ENCODE peak calls at places on chromosomes 4 and X, in eight cellular contexts. One of them, this sample, is unnamed.
A peak's percentile ranks its signal among the peaks of the same experiment; 100 is the strongest.

GRCh38 chrX:39982927-39983326 is 114.8 kb downstream of the BCOR start:
- DNase-seq in SJSA1: no peak
- DNase-seq in OCI-LY7: no peak
- DNase-seq in BJ: no peak
- DNase-seq in right atrium auricular region: no peak
- DNase-seq in CD8-positive, alpha-beta memory T cell: no peak
- DNase-seq in Caco-2: no peak
- DNase-seq in CD8-positive, alpha-beta T cell: no peak
- DNase-seq in this sample: peak; percentile 39

GRCh38 chr4:25001499-25001898 is 29.2 kb downstream of the LGI2 start:
- DNase-seq in SJSA1: no peak
- DNase-seq in OCI-LY7: no peak
- DNase-seq in BJ: no peak
- DNase-seq in right atrium auricular region: no peak
- DNase-seq in CD8-positive, alpha-beta memory T cell: no peak
- DNase-seq in Caco-2: no peak
- DNase-seq in CD8-positive, alpha-beta T cell: no peak
- DNase-seq in this sample: no peak

GRCh38 chrX:9466115-9466495 is 1.2 kb downstream of the TBL1X start:
- DNase-seq in SJSA1: no peak
- DNase-seq in OCI-LY7: peak; percentile 11
- DNase-seq in BJ: no peak
- DNase-seq in right atrium auricular region: peak; percentile 67
- DNase-seq in CD8-positive, alpha-beta memory T cell: no peak
- DNase-seq in Caco-2: peak; percentile 39
- DNase-seq in CD8-positive, alpha-beta T cell: peak; percentile 10
- DNase-seq in this sample: peak; percentile 29

GRCh38 chr4:186726440-186727148 is 2.9 kb upstream of the FAT1 start:
- DNase-seq in SJSA1: peak; percentile 87
- DNase-seq in OCI-LY7: no peak
- DNase-seq in BJ: no peak
- DNase-seq in right atrium auricular region: no peak
- DNase-seq in CD8-positive, alpha-beta memory T cell: no peak
- DNase-seq in Caco-2: peak; percentile 72
- DNase-seq in CD8-positive, alpha-beta T cell: no peak
- DNase-seq in this sample: peak; percentile 76

GRCh38 chrX:38313190-38313589 is 14.1 kb downstream of the RPGR start:
- DNase-seq in SJSA1: no peak
- DNase-seq in OCI-LY7: no peak
- DNase-seq in BJ: no peak
- DNase-seq in right atrium auricular region: no peak
- DNase-seq in CD8-positive, alpha-beta memory T cell: no peak
- DNase-seq in Caco-2: no peak
- DNase-seq in CD8-positive, alpha-beta T cell: no peak
- DNase-seq in this sample: no peak

GRCh38 chrX:150150780-150151125 is 212.4 kb upstream of the MAMLD1 start:
- DNase-seq in SJSA1: no peak
- DNase-seq in OCI-LY7: no peak
- DNase-seq in BJ: no peak
- DNase-seq in right atrium auricular region: no peak
- DNase-seq in CD8-positive, alpha-beta memory T cell: no peak
- DNase-seq in Caco-2: no peak
- DNase-seq in CD8-positive, alpha-beta T cell: no peak
- DNase-seq in this sample: no peak

GRCh38 chr4:126264839-126265238 is 950.1 kb downstream of the FAT4 start:
- DNase-seq in SJSA1: no peak
- DNase-seq in OCI-LY7: no peak
- DNase-seq in BJ: no peak
- DNase-seq in right atrium auricular region: no peak
- DNase-seq in CD8-positive, alpha-beta memory T cell: no peak
- DNase-seq in Caco-2: no peak
- DNase-seq in CD8-positive, alpha-beta T cell: no peak
- DNase-seq in this sample: no peak

GRCh38 chr4:104411501-104411900 is 83.2 kb downstream of the CXXC4 start:
- DNase-seq in SJSA1: no peak
- DNase-seq in OCI-LY7: no peak
- DNase-seq in BJ: no peak
- DNase-seq in right atrium auricular region: no peak
- DNase-seq in CD8-positive, alpha-beta memory T cell: no peak
- DNase-seq in Caco-2: no peak
- DNase-seq in CD8-positive, alpha-beta T cell: no peak
- DNase-seq in this sample: no peak

GRCh38 chr4:163542275-163542674 is 47.8 kb downstream of the TMA16 start:
- DNase-seq in SJSA1: peak; percentile 42
- DNase-seq in OCI-LY7: no peak
- DNase-seq in BJ: no peak
- DNase-seq in right atrium auricular region: no peak
- DNase-seq in CD8-positive, alpha-beta memory T cell: no peak
- DNase-seq in Caco-2: no peak
- DNase-seq in CD8-positive, alpha-beta T cell: no peak
- DNase-seq in this sample: no peak

GRCh38 chrX:40169193-40170086 is 71.7 kb upstream of the BCOR start:
- DNase-seq in SJSA1: peak; percentile 84
- DNase-seq in OCI-LY7: peak; percentile 92
- DNase-seq in BJ: no peak
- DNase-seq in right atrium auricular region: no peak
- DNase-seq in CD8-positive, alpha-beta memory T cell: peak; percentile 76
- DNase-seq in Caco-2: peak; percentile 68
- DNase-seq in CD8-positive, alpha-beta T cell: peak; percentile 81
- DNase-seq in this sample: peak; percentile 40

GRCh38 chr4:186137193-186137792 is 32.8 kb downstream of the FAM149A start:
- DNase-seq in SJSA1: no peak
- DNase-seq in OCI-LY7: peak; percentile 33
- DNase-seq in BJ: no peak
- DNase-seq in right atrium auricular region: no peak
- DNase-seq in CD8-positive, alpha-beta memory T cell: no peak
- DNase-seq in Caco-2: no peak
- DNase-seq in CD8-positive, alpha-beta T cell: no peak
- DNase-seq in this sample: no peak

GRCh38 chr4:168795346-168795745 is 214.7 kb downstream of the CBR4 start:
- DNase-seq in SJSA1: no peak
- DNase-seq in OCI-LY7: no peak
- DNase-seq in BJ: no peak
- DNase-seq in right atrium auricular region: no peak
- DNase-seq in CD8-positive, alpha-beta memory T cell: no peak
- DNase-seq in Caco-2: no peak
- DNase-seq in CD8-positive, alpha-beta T cell: no peak
- DNase-seq in this sample: no peak

GRCh38 chr4:128275351-128275750 is 12.3 kb downstream of the PGRMC2 start:
- DNase-seq in SJSA1: no peak
- DNase-seq in OCI-LY7: no peak
- DNase-seq in BJ: no peak
- DNase-seq in right atrium auricular region: no peak
- DNase-seq in CD8-positive, alpha-beta memory T cell: no peak
- DNase-seq in Caco-2: no peak
- DNase-seq in CD8-positive, alpha-beta T cell: no peak
- DNase-seq in this sample: no peak

GRCh38 chr4:73152893-73153292 is 83.4 kb upstream of the COX18 start:
- DNase-seq in SJSA1: no peak
- DNase-seq in OCI-LY7: no peak
- DNase-seq in BJ: no peak
- DNase-seq in right atrium auricular region: no peak
- DNase-seq in CD8-positive, alpha-beta memory T cell: no peak
- DNase-seq in Caco-2: no peak
- DNase-seq in CD8-positive, alpha-beta T cell: no peak
- DNase-seq in this sample: no peak

GRCh38 chr4:73161527-73162185 is 92.1 kb upstream of the COX18 start:
- DNase-seq in SJSA1: no peak
- DNase-seq in OCI-LY7: no peak
- DNase-seq in BJ: no peak
- DNase-seq in right atrium auricular region: no peak
- DNase-seq in CD8-positive, alpha-beta memory T cell: no peak
- DNase-seq in Caco-2: no peak
- DNase-seq in CD8-positive, alpha-beta T cell: no peak
- DNase-seq in this sample: no peak

GRCh38 chr4:73156394-73156793 is 86.9 kb upstream of the COX18 start:
- DNase-seq in SJSA1: no peak
- DNase-seq in OCI-LY7: no peak
- DNase-seq in BJ: no peak
- DNase-seq in right atrium auricular region: no peak
- DNase-seq in CD8-positive, alpha-beta memory T cell: no peak
- DNase-seq in Caco-2: no peak
- DNase-seq in CD8-positive, alpha-beta T cell: no peak
- DNase-seq in this sample: no peak
- H3K36me3 ChIP-seq in SJSA1: peaks cover 61% of the 10 kb centered on the region
- H3K36me3 ChIP-seq in OCI-LY7: peaks cover 88% of the 10 kb centered on the region
- H3K36me3 ChIP-seq in BJ: peaks cover 4% of the 10 kb centered on the region
- H3K36me3 ChIP-seq in right atrium auricular region: peaks cover 40% of the 10 kb centered on the region
- H3K36me3 ChIP-seq in CD8-positive, alpha-beta memory T cell: peaks cover 24% of the 10 kb centered on the region
- H3K36me3 ChIP-seq in Caco-2: peaks cover 2% of the 10 kb centered on the region
- H3K36me3 ChIP-seq in CD8-positive, alpha-beta T cell: peaks cover 3% of the 10 kb centered on the region
- H3K36me3 ChIP-seq in this sample: peaks cover 2% of the 10 kb centered on the region

DNA sequence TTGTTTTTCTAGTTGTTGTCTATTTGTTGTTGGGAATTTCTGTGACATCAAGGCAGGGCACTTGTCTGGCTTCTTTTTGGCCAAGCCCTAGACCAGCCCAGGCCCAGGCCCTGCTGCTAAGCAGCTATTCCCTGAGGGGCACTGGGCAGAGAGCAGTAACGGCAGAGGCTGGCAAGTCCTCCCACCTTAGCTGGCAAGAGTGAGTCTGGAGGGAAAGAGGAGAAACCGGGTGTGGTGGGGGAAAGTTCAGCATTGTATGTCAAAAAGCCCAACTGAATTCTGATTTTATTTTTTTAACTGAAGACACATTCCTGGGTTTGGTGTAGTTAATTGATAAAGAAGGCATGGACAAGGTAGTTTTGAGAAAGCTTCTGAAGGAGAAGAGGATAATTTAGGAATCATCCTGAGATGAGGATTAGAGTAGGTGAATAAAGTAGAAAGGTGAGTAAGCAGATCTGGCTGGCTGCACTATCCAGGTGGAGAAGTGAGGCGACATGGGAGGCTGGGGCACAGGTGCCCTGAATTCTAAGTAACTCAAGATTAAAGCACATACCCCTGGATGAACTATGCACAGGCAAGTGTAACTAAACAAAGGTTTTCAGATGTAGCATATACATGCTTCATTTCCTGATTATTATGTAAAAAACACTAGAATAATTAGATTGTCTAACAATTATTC is 57.4 kb downstream of the TAPT1 start:
- DNase-seq in SJSA1: no peak
- DNase-seq in OCI-LY7: no peak
- DNase-seq in BJ: no peak
- DNase-seq in right atrium auricular region: no peak
- DNase-seq in CD8-positive, alpha-beta memory T cell: no peak
- DNase-seq in Caco-2: no peak
- DNase-seq in CD8-positive, alpha-beta T cell: no peak
- DNase-seq in this sample: no peak
- H3K36me3 ChIP-seq in SJSA1: no peaks in the 10 kb centered on the region
- H3K36me3 ChIP-seq in OCI-LY7: peaks cover 79% of the 10 kb centered on the region
- H3K36me3 ChIP-seq in BJ: peaks cover 2% of the 10 kb centered on the region
- H3K36me3 ChIP-seq in right atrium auricular region: peaks cover 69% of the 10 kb centered on the region
- H3K36me3 ChIP-seq in CD8-positive, alpha-beta memory T cell: peaks cover 17% of the 10 kb centered on the region
- H3K36me3 ChIP-seq in Caco-2: no peaks in the 10 kb centered on the region
- H3K36me3 ChIP-seq in CD8-positive, alpha-beta T cell: peaks cover 37% of the 10 kb centered on the region
- H3K36me3 ChIP-seq in this sample: peaks cover 14% of the 10 kb centered on the region

GRCh38 chr4:7020856-7021255 is 22.3 kb upstream of the TADA2B start:
- DNase-seq in SJSA1: no peak
- DNase-seq in OCI-LY7: no peak
- DNase-seq in BJ: no peak
- DNase-seq in right atrium auricular region: no peak
- DNase-seq in CD8-positive, alpha-beta memory T cell: no peak
- DNase-seq in Caco-2: no peak
- DNase-seq in CD8-positive, alpha-beta T cell: no peak
- DNase-seq in this sample: no peak

GRCh38 chr4:7020290-7020689 is 22.9 kb upstream of the TADA2B start:
- DNase-seq in SJSA1: no peak
- DNase-seq in OCI-LY7: no peak
- DNase-seq in BJ: no peak
- DNase-seq in right atrium auricular region: no peak
- DNase-seq in CD8-positive, alpha-beta memory T cell: no peak
- DNase-seq in Caco-2: no peak
- DNase-seq in CD8-positive, alpha-beta T cell: no peak
- DNase-seq in this sample: no peak

GRCh38 chr4:7018281-7018680 is 24.9 kb upstream of the TADA2B start:
- DNase-seq in SJSA1: no peak
- DNase-seq in OCI-LY7: no peak
- DNase-seq in BJ: no peak
- DNase-seq in right atrium auricular region: no peak
- DNase-seq in CD8-positive, alpha-beta memory T cell: no peak
- DNase-seq in Caco-2: no peak
- DNase-seq in CD8-positive, alpha-beta T cell: no peak
- DNase-seq in this sample: no peak

GRCh38 chr4:7017446-7018048 is 25.6 kb upstream of the TADA2B start:
- DNase-seq in SJSA1: no peak
- DNase-seq in OCI-LY7: no peak
- DNase-seq in BJ: no peak
- DNase-seq in right atrium auricular region: no peak
- DNase-seq in CD8-positive, alpha-beta memory T cell: no peak
- DNase-seq in Caco-2: no peak
- DNase-seq in CD8-positive, alpha-beta T cell: no peak
- DNase-seq in this sample: no peak

DNA sequence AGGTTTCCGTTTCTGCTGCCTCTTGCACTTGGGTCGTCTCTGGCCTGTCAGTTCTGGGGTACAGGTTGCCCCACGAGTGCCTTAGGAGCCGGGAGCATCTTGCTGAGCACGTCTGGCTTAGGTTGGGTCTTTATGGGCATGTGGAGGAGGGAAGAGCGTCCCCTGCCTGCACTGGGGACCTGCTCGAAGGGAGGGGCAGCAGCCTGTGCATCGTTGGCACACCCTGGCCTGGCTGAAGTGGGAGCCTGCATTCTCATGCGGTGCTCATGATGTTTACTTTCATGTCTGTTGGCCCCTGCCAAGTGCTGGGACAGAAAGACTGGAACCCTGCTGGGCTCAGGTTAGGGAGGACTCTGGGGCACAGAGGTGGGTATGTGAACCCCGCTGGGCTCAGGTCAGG is 23.8 kb upstream of the TADA2B start:
- DNase-seq in SJSA1: no peak
- DNase-seq in OCI-LY7: no peak
- DNase-seq in BJ: no peak
- DNase-seq in right atrium auricular region: no peak
- DNase-seq in CD8-positive, alpha-beta memory T cell: no peak
- DNase-seq in Caco-2: no peak
- DNase-seq in CD8-positive, alpha-beta T cell: no peak
- DNase-seq in this sample: no peak
- H3K36me3 ChIP-seq in SJSA1: peaks cover 3% of the 10 kb centered on the region
- H3K36me3 ChIP-seq in OCI-LY7: peaks cover 42% of the 10 kb centered on the region
- H3K36me3 ChIP-seq in BJ: peaks cover 20% of the 10 kb centered on the region
- H3K36me3 ChIP-seq in right atrium auricular region: peaks cover 62% of the 10 kb centered on the region
- H3K36me3 ChIP-seq in CD8-positive, alpha-beta memory T cell: peaks cover 13% of the 10 kb centered on the region
- H3K36me3 ChIP-seq in Caco-2: peaks cover 2% of the 10 kb centered on the region
- H3K36me3 ChIP-seq in CD8-positive, alpha-beta T cell: peaks cover 35% of the 10 kb centered on the region
- H3K36me3 ChIP-seq in this sample: peaks cover 3% of the 10 kb centered on the region

DNA sequence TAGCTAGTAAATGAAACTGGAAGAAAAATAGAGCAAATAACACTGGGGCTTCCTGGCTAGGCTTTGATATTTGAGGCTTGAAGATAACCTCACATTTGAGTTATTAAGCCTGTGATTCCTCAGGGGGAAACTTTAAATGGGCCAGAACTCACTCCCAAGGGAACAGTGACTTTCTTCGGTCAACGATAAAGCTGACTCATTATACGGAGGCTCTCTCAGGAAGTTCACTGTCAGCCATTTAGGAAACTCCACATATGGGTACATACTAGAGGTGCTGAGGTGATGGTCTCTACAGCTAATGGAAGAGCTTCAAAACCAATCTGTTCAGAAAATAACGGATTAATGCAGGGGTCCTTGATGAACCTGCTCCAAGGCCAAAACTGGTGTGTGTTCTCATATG is 120.8 kb downstream of the SH2D1A start:
- DNase-seq in SJSA1: no peak
- DNase-seq in OCI-LY7: no peak
- DNase-seq in BJ: no peak
- DNase-seq in right atrium auricular region: no peak
- DNase-seq in CD8-positive, alpha-beta memory T cell: no peak
- DNase-seq in Caco-2: no peak
- DNase-seq in CD8-positive, alpha-beta T cell: no peak
- DNase-seq in this sample: no peak
- H3K36me3 ChIP-seq in SJSA1: no peaks in the 10 kb centered on the region
- H3K36me3 ChIP-seq in OCI-LY7: no peaks in the 10 kb centered on the region
- H3K36me3 ChIP-seq in BJ: no peaks in the 10 kb centered on the region
- H3K36me3 ChIP-seq in right atrium auricular region: no peaks in the 10 kb centered on the region
- H3K36me3 ChIP-seq in CD8-positive, alpha-beta memory T cell: no peaks in the 10 kb centered on the region
- H3K36me3 ChIP-seq in Caco-2: no peaks in the 10 kb centered on the region
- H3K36me3 ChIP-seq in CD8-positive, alpha-beta T cell: no peaks in the 10 kb centered on the region
- H3K36me3 ChIP-seq in this sample: no peaks in the 10 kb centered on the region

This sample was measured in prostate gland.